ENCODE peak calls at places on chromosomes 6 and 20, in five cellular contexts. M is neural crest cell, C is hepatocyte, T is fibroblast of pulmonary artery, H is osteocyte. Y is an unnamed sample.

GRCh38 chr6:158157064-158157764 is 10.8 kb downstream of the SERAC1 start:
- DNase-seq in M (no peak), C (no peak), T (no peak), H (no peak), Y (no peak)

GRCh38 chr20:54123587-54124180 is 50.1 kb downstream of the CYP24A1 start:
- DNase-seq in M (no peak), C (peak), T (peak), H (no peak), Y (peak)

GRCh38 chr6:42978487-42978792 is 541 bp downstream of the PEX6 start:
- DNase-seq in M (peak), C (peak), T (no peak), H (peak), Y (peak)

GRCh38 chr20:54133434-54134427 is 40.1 kb downstream of the CYP24A1 start:
- DNase-seq in M (no peak), C (peak), T (peak), H (no peak), Y (peak)

GRCh38 chr20:59222982-59223610 is 59.5 kb downstream of the ZNF831 start:
- DNase-seq in M (peak), C (peak), T (peak), H (no peak), Y (no peak)

GRCh38 chr20:25695532-25696383 is 895 bp downstream of the ZNF337 start:
- DNase-seq in M (no peak), C (peak), T (peak), H (no peak), Y (peak)

GRCh38 chr6:3610896-3611295 is 140.6 kb downstream of the PXDC1 start:
- DNase-seq in M (no peak), C (no peak), T (no peak), H (no peak), Y (no peak)

GRCh38 chr20:51166489-51166888 is 143.6 kb upstream of the KCNG1 start:
- DNase-seq in M (no peak), C (no peak), T (no peak), H (no peak), Y (no peak)

GRCh38 chr6:34284563-34285545 is 36.0 kb upstream of the SMIM29 start:
- DNase-seq in M (peak), C (no peak), T (peak), H (peak), Y (peak)

GRCh38 chr20:31906001-31906400 is 35.6 kb downstream of the TTLL9 start:
- DNase-seq in M (no peak), C (no peak), T (no peak), H (no peak), Y (no peak)

GRCh38 chr6:154504865-154505449 is 5.5 kb downstream of the CNKSR3 start:
- DNase-seq in M (no peak), C (no peak), T (no peak), H (no peak), Y (no peak)

GRCh38 chr20:57772349-57772964 is 62.6 kb upstream of the PMEPA1 start:
- DNase-seq in M (no peak), C (no peak), T (peak), H (no peak), Y (peak)

GRCh38 chr20:574297-574942 is 30.8 kb upstream of the CSNK2A1 start:
- DNase-seq in M (no peak), C (no peak), T (no peak), H (no peak), Y (no peak)

GRCh38 chr20:2004171-2004570 is 10.3 kb upstream of the PDYN start:
- DNase-seq in M (no peak), C (no peak), T (no peak), H (no peak), Y (no peak)

GRCh38 chr6:71080793-71081192 is 123.9 kb upstream of the B3GAT2 start:
- DNase-seq in M (no peak), C (no peak), T (peak), H (no peak), Y (no peak)

GRCh38 chr6:98970469-98970868 is 22.7 kb upstream of the FBXL4 start:
- DNase-seq in M (no peak), C (no peak), T (no peak), H (no peak), Y (no peak)

GRCh38 chr6:28171271-28171670 is 29.6 kb downstream of the ZKSCAN8 start:
- DNase-seq in M (no peak), C (no peak), T (no peak), H (no peak), Y (no peak)

GRCh38 chr6:3697609-3698008 is 53.9 kb downstream of the PXDC1 start:
- DNase-seq in M (no peak), C (peak), T (peak), H (no peak), Y (peak)

GRCh38 chr20:51579137-51579536 is 36.6 kb upstream of the NFATC2 start:
- DNase-seq in M (no peak), C (peak), T (no peak), H (no peak), Y (peak)

GRCh38 chr6:111417181-111417585 is 65.8 kb downstream of the REV3L start:
- DNase-seq in M (no peak), C (no peak), T (peak), H (no peak), Y (no peak)

GRCh38 chr6:43758617-43759050 is 11.4 kb upstream of the VEGFA start:
- DNase-seq in M (peak), C (no peak), T (no peak), H (no peak), Y (no peak)

GRCh38 chr6:16205377-16206144 is 32.8 kb upstream of the GMPR start:
- DNase-seq in M (peak), C (peak), T (peak), H (peak), Y (no peak)

GRCh38 chr6:112279044-112279916 is 24.9 kb upstream of the LAMA4 start:
- DNase-seq in M (no peak), C (no peak), T (peak), H (no peak), Y (no peak)

GRCh38 chr20:62782893-62783278 is 13.4 kb upstream of the MRGBP start:
- DNase-seq in M (no peak), C (no peak), T (peak), H (no peak), Y (no peak)

GRCh38 chr6:26532699-26533523 is 5.3 kb upstream of the HMGN4 start:
- DNase-seq in M (peak), C (peak), T (peak), H (peak), Y (peak)

GRCh38 chr6:166439366-166440091 is 56.8 kb upstream of the MPC1 start:
- DNase-seq in M (no peak), C (no peak), T (no peak), H (no peak), Y (no peak)

GRCh38 chr6:26502169-26502568 is 2.1 kb downstream of the BTN1A1 start:
- DNase-seq in M (no peak), C (peak), T (no peak), H (no peak), Y (no peak)

GRCh38 chr20:51729771-51730170 is 38.4 kb downstream of the ATP9A start:
- DNase-seq in M (no peak), C (no peak), T (no peak), H (no peak), Y (no peak)

GRCh38 chr6:156009656-156010055 is 554.0 kb upstream of the NOX3 start:
- DNase-seq in M (no peak), C (no peak), T (no peak), H (no peak), Y (no peak)

DNA sequence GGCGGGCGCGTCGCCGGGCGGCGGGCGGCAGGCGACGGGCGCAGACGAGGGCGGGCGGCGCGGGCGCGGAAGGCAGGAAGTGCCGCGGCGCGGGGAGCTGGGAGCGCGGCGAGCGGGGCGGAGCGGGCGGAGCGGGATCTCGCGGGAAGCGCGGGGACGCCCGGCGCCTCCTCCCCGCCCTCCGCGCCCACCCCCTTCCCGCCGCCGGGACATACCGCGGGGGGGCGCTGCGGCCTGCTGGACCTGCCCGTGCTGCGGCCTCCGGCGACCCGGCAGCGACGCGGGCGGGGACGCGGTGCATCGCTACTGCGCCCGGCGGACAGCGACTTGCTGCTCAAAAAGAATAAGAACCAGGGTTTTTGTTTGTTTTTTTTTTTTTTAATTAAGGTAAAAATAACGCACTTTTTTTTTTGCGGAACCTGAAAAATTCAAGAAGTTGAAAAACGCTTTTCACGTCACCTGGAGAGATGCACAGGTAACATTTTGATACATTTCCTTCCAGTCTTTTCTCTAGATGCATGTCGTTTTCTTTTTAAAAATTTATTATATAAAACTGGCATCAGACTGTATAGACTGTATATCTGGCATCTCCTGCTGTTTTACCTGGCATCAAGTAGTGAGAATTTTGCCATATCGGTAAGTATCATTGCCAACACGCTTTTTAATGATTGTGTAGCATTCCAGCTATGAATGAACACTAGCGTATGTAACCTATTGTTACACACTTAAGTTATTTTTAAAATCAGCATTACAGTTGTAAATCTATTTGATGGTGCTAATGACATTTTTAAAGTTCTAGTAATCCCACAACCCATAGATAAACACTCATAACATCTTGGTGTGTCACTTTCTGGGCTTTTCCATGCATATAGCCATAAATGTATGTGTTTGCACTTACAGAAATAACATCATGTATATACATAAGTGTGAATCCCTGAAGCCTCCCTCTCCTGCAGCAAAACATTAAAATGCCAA is at the start of gene CENPB:
- DNase-seq in M (peak), C (peak), T (peak), H (peak), Y (peak)
- TF ChIP-seq CTCF in M (peak), C (peak), T (peak), H (peak), Y (peak)

GRCh38 chr20:17660667-17661066 is 21.4 kb downstream of the RRBP1 start:
- DNase-seq in M (no peak), C (no peak), T (no peak), H (no peak), Y (no peak)
- TF ChIP-seq CTCF in M (no peak), C (no peak), T (no peak), H (no peak), Y (no peak)

GRCh38 chr6:140437619-140438345 is 1063.3 kb upstream of the CITED2 start:
- DNase-seq in M (no peak), C (no peak), T (no peak), H (no peak), Y (peak)

GRCh38 chr6:140445474-140446004 is 1071.1 kb upstream of the CITED2 start:
- DNase-seq in M (no peak), C (no peak), T (peak), H (no peak), Y (peak)

GRCh38 chr6:140440223-140440810 is 1065.9 kb upstream of the CITED2 start:
- DNase-seq in M (no peak), C (no peak), T (no peak), H (no peak), Y (no peak)

GRCh38 chr6:140438346-140438735 is 1063.9 kb upstream of the CITED2 start:
- DNase-seq in M (no peak), C (no peak), T (no peak), H (no peak), Y (no peak)

DNA sequence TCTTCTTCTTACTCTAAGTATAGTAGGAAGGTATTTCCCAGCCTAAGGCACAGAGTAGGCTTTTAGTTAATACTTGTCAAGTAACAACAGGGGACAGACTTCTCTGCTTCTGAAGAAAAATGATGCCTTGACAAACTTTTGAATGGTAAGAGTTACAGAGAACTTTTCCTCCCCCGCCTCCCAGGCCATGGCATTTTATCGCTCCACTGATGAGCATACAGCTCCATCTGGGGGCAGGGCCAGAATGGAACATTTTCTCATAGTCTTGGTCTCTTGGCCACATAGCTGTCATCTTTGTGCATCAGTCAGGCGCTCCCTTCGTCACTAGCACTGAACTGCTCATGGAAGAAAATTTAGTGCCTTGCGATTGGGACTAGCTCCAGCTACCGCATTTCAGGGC is 1066.8 kb upstream of the CITED2 start:
- DNase-seq in M (peak), C (peak), T (peak), H (no peak), Y (peak)
- TF ChIP-seq CTCF in M (peak), C (peak), T (peak), H (peak), Y (peak)

GRCh38 chr6:169174516-169175359 is 78.9 kb downstream of the THBS2 start:
- DNase-seq in M (no peak), C (no peak), T (no peak), H (peak), Y (no peak)

GRCh38 chr6:169171951-169172350 is 81.7 kb downstream of the THBS2 start:
- DNase-seq in M (no peak), C (no peak), T (peak), H (peak), Y (peak)

GRCh38 chr6:169173532-169174268 is 79.9 kb downstream of the THBS2 start:
- DNase-seq in M (no peak), C (no peak), T (no peak), H (peak), Y (peak)

GRCh38 chr6:169172435-169172834 is 81.2 kb downstream of the THBS2 start:
- DNase-seq in M (no peak), C (no peak), T (peak), H (peak), Y (peak)

GRCh38 chr6:169172946-169173345 is 80.7 kb downstream of the THBS2 start:
- DNase-seq in M (no peak), C (no peak), T (peak), H (peak), Y (no peak)
- TF ChIP-seq CTCF in M (no peak), C (no peak), T (no peak), H (no peak), Y (no peak)

GRCh38 chr6:66555082-66555481 is 848.1 kb upstream of the EYS start:
- DNase-seq in M (no peak), C (no peak), T (no peak), H (no peak), Y (no peak)

GRCh38 chr6:66558189-66558588 is 851.2 kb upstream of the EYS start:
- DNase-seq in M (no peak), C (no peak), T (no peak), H (no peak), Y (no peak)

GRCh38 chr6:66561479-66561878 is 854.5 kb upstream of the EYS start:
- DNase-seq in M (no peak), C (no peak), T (no peak), H (no peak), Y (no peak)

GRCh38 chr6:66556936-66557335 is 849.9 kb upstream of the EYS start:
- DNase-seq in M (no peak), C (no peak), T (peak), H (no peak), Y (no peak)
- TF ChIP-seq CTCF in M (no peak), C (no peak), T (no peak), H (no peak), Y (no peak)

DNA sequence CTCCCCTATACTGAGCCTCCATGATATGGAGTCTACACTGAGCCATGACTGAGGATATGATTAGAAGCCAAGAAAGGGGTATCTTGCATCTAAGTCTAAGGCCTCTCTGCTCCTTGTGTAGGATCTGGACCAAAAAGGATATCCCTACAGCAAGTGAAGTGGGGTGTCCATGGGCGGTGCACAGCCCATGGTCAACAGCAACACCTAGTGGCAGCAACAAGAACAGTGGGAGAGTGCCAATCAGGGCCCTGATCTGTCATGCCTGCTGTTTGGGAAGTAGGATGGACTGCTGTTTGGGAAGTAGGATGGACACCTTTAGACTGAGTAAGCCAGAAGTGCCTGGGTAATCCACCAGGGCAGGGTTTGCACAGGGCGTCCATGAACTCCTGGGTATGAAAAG is 22.4 kb downstream of the PTGIS start:
- DNase-seq in M (no peak), C (no peak), T (no peak), H (no peak), Y (no peak)
- TF ChIP-seq CTCF in M (peak), C (no peak), T (peak), H (peak), Y (no peak)